ENCODE peak calls at places on chromosomes 12 and 14, in ten cellular contexts. One of them, this sample, is unnamed.

GRCh38 chr12:55713721-55714120 is 2.1 kb upstream of the BLOC1S1 start:
- DNase-seq in GM12865: no peak
- DNase-seq in foreskin fibroblast: peak
- DNase-seq in astrocyte of the spinal cord: peak
- DNase-seq in OCI-LY7: no peak
- DNase-seq in Peyer's patch: no peak
- DNase-seq in CD4-positive, alpha-beta T cell: no peak
- DNase-seq in BJ: no peak
- DNase-seq in fibroblast of lung: peak
- DNase-seq in NB4: no peak
- DNase-seq in this sample: no peak

GRCh38 chr14:89921346-89921745 is 33.2 kb downstream of the EFCAB11 start:
- DNase-seq in fibroblast of lung: no peak
- DNase-seq in NB4: no peak
- DNase-seq in Peyer's patch: no peak
- DNase-seq in astrocyte of the spinal cord: no peak
- DNase-seq in BJ: no peak
- DNase-seq in GM12865: no peak
- DNase-seq in CD4-positive, alpha-beta T cell: no peak
- DNase-seq in OCI-LY7: no peak
- DNase-seq in foreskin fibroblast: no peak
- DNase-seq in this sample: no peak

GRCh38 chr12:33994857-33995808 is 27.2 kb upstream of the ALG10 start:
- DNase-seq in astrocyte of the spinal cord: no peak
- DNase-seq in OCI-LY7: no peak
- DNase-seq in Peyer's patch: no peak
- DNase-seq in NB4: no peak
- DNase-seq in CD4-positive, alpha-beta T cell: no peak
- DNase-seq in foreskin fibroblast: peak
- DNase-seq in BJ: no peak
- DNase-seq in fibroblast of lung: no peak
- DNase-seq in GM12865: no peak
- DNase-seq in this sample: no peak

GRCh38 chr12:5514545-5514944 is 82.6 kb downstream of the NTF3 start:
- DNase-seq in foreskin fibroblast: no peak
- DNase-seq in astrocyte of the spinal cord: no peak
- DNase-seq in GM12865: no peak
- DNase-seq in CD4-positive, alpha-beta T cell: no peak
- DNase-seq in Peyer's patch: no peak
- DNase-seq in BJ: no peak
- DNase-seq in fibroblast of lung: no peak
- DNase-seq in OCI-LY7: no peak
- DNase-seq in NB4: no peak
- DNase-seq in this sample: no peak

GRCh38 chr14:62162998-62163589 is 400.9 kb downstream of the SNAPC1 start:
- DNase-seq in GM12865: peak
- DNase-seq in astrocyte of the spinal cord: peak
- DNase-seq in fibroblast of lung: peak
- DNase-seq in OCI-LY7: peak
- DNase-seq in CD4-positive, alpha-beta T cell: no peak
- DNase-seq in NB4: peak
- DNase-seq in Peyer's patch: no peak
- DNase-seq in BJ: no peak
- DNase-seq in foreskin fibroblast: peak
- DNase-seq in this sample: peak

GRCh38 chr14:45998554-45998953 is 653.0 kb downstream of the RPL10L start:
- DNase-seq in GM12865: no peak
- DNase-seq in OCI-LY7: no peak
- DNase-seq in CD4-positive, alpha-beta T cell: no peak
- DNase-seq in NB4: no peak
- DNase-seq in fibroblast of lung: no peak
- DNase-seq in BJ: no peak
- DNase-seq in Peyer's patch: no peak
- DNase-seq in foreskin fibroblast: no peak
- DNase-seq in astrocyte of the spinal cord: no peak
- DNase-seq in this sample: no peak

GRCh38 chr12:442235-442884 is 17.4 kb upstream of the B4GALNT3 start:
- DNase-seq in CD4-positive, alpha-beta T cell: peak
- DNase-seq in astrocyte of the spinal cord: peak
- DNase-seq in NB4: peak
- DNase-seq in Peyer's patch: peak
- DNase-seq in GM12865: peak
- DNase-seq in OCI-LY7: peak
- DNase-seq in fibroblast of lung: peak
- DNase-seq in BJ: no peak
- DNase-seq in foreskin fibroblast: peak
- DNase-seq in this sample: peak

GRCh38 chr14:20440882-20441281 is 4.9 kb upstream of the KLHL33 start:
- DNase-seq in fibroblast of lung: no peak
- DNase-seq in NB4: peak
- DNase-seq in astrocyte of the spinal cord: no peak
- DNase-seq in GM12865: no peak
- DNase-seq in foreskin fibroblast: no peak
- DNase-seq in CD4-positive, alpha-beta T cell: peak
- DNase-seq in Peyer's patch: peak
- DNase-seq in OCI-LY7: peak
- DNase-seq in BJ: no peak
- DNase-seq in this sample: no peak

GRCh38 chr12:98639526-98639925 is 5.1 kb downstream of the IKBIP start:
- DNase-seq in Peyer's patch: no peak
- DNase-seq in CD4-positive, alpha-beta T cell: no peak
- DNase-seq in astrocyte of the spinal cord: no peak
- DNase-seq in OCI-LY7: no peak
- DNase-seq in BJ: no peak
- DNase-seq in foreskin fibroblast: no peak
- DNase-seq in NB4: no peak
- DNase-seq in GM12865: no peak
- DNase-seq in fibroblast of lung: no peak
- DNase-seq in this sample: no peak

GRCh38 chr12:98644712-98645571 is at the start of the genes APAF1 and IKBIP:
- DNase-seq in BJ: peak
- DNase-seq in NB4: peak
- DNase-seq in GM12865: peak
- DNase-seq in CD4-positive, alpha-beta T cell: peak
- DNase-seq in astrocyte of the spinal cord: peak
- DNase-seq in foreskin fibroblast: peak
- DNase-seq in OCI-LY7: peak
- DNase-seq in fibroblast of lung: peak
- DNase-seq in Peyer's patch: peak
- DNase-seq in this sample: peak

GRCh38 chr12:98645572-98646067 is 530 bp downstream of the APAF1 start:
- DNase-seq in CD4-positive, alpha-beta T cell: no peak
- DNase-seq in fibroblast of lung: no peak
- DNase-seq in astrocyte of the spinal cord: peak
- DNase-seq in BJ: no peak
- DNase-seq in GM12865: no peak
- DNase-seq in NB4: peak
- DNase-seq in OCI-LY7: peak
- DNase-seq in foreskin fibroblast: peak
- DNase-seq in Peyer's patch: peak
- DNase-seq in this sample: no peak

GRCh38 chr12:98646165-98646764 is 1.2 kb downstream of the APAF1 start:
- DNase-seq in OCI-LY7: peak
- DNase-seq in CD4-positive, alpha-beta T cell: no peak
- DNase-seq in fibroblast of lung: peak
- DNase-seq in GM12865: peak
- DNase-seq in Peyer's patch: no peak
- DNase-seq in NB4: peak
- DNase-seq in BJ: no peak
- DNase-seq in astrocyte of the spinal cord: peak
- DNase-seq in foreskin fibroblast: peak
- DNase-seq in this sample: no peak

GRCh38 chr12:98644433-98644711 is 216 bp downstream of the IKBIP start:
- DNase-seq in GM12865: no peak
- DNase-seq in CD4-positive, alpha-beta T cell: no peak
- DNase-seq in astrocyte of the spinal cord: no peak
- DNase-seq in OCI-LY7: no peak
- DNase-seq in fibroblast of lung: no peak
- DNase-seq in Peyer's patch: peak
- DNase-seq in NB4: no peak
- DNase-seq in foreskin fibroblast: peak
- DNase-seq in BJ: no peak
- DNase-seq in this sample: no peak
- TF ChIP-seq CTCF in GM12865: no peak
- TF ChIP-seq CTCF in CD4-positive, alpha-beta T cell: peak
- TF ChIP-seq CTCF in astrocyte of the spinal cord: no peak
- TF ChIP-seq CTCF in OCI-LY7: peak
- TF ChIP-seq CTCF in fibroblast of lung: peak
- TF ChIP-seq CTCF in Peyer's patch: no peak
- TF ChIP-seq CTCF in NB4: no peak
- TF ChIP-seq CTCF in foreskin fibroblast: no peak
- TF ChIP-seq CTCF in BJ: no peak
- TF ChIP-seq CTCF in this sample: no peak

GRCh38 chr14:55129086-55129427 is at the start of gene LGALS3:
- DNase-seq in NB4: peak
- DNase-seq in Peyer's patch: peak
- DNase-seq in foreskin fibroblast: peak
- DNase-seq in GM12865: peak
- DNase-seq in CD4-positive, alpha-beta T cell: no peak
- DNase-seq in BJ: no peak
- DNase-seq in fibroblast of lung: peak
- DNase-seq in astrocyte of the spinal cord: peak
- DNase-seq in OCI-LY7: no peak
- DNase-seq in this sample: peak

GRCh38 chr14:55129428-55130193 is 559 bp downstream of the LGALS3 start:
- DNase-seq in NB4: peak
- DNase-seq in BJ: no peak
- DNase-seq in fibroblast of lung: peak
- DNase-seq in OCI-LY7: no peak
- DNase-seq in foreskin fibroblast: peak
- DNase-seq in Peyer's patch: peak
- DNase-seq in astrocyte of the spinal cord: peak
- DNase-seq in CD4-positive, alpha-beta T cell: peak
- DNase-seq in GM12865: peak
- DNase-seq in this sample: peak

GRCh38 chr14:55133416-55133815 is 4.4 kb downstream of the LGALS3 start:
- DNase-seq in GM12865: no peak
- DNase-seq in BJ: no peak
- DNase-seq in astrocyte of the spinal cord: no peak
- DNase-seq in OCI-LY7: no peak
- DNase-seq in Peyer's patch: no peak
- DNase-seq in CD4-positive, alpha-beta T cell: no peak
- DNase-seq in foreskin fibroblast: peak
- DNase-seq in fibroblast of lung: peak
- DNase-seq in NB4: peak
- DNase-seq in this sample: no peak

GRCh38 chr14:55130194-55130550 is 1.1 kb downstream of the LGALS3 start:
- DNase-seq in foreskin fibroblast: peak
- DNase-seq in BJ: no peak
- DNase-seq in NB4: no peak
- DNase-seq in GM12865: no peak
- DNase-seq in OCI-LY7: no peak
- DNase-seq in fibroblast of lung: peak
- DNase-seq in Peyer's patch: no peak
- DNase-seq in astrocyte of the spinal cord: no peak
- DNase-seq in CD4-positive, alpha-beta T cell: no peak
- DNase-seq in this sample: no peak

DNA sequence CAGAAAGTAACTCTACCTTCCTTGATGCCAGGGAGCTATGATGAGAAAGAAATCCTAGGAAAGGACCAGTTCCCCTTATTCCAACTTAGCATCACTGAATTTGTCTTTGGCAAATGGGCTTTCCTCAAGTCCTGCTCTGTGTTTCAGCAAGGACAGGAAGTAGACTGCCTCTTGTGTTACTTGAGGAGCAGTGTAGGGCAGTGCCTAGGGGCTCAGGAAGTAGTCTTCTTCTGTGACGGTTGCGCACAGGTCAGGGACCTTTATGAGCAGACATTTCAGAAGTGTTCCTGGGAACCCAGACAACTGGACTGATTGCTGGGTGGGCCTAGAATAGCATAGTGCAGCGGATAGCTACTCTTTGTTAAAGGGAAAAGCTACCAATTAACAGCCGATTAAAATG is 2.7 kb downstream of the LGALS3 start:
- DNase-seq in Peyer's patch: no peak
- DNase-seq in OCI-LY7: peak
- DNase-seq in GM12865: peak
- DNase-seq in foreskin fibroblast: no peak
- DNase-seq in fibroblast of lung: no peak
- DNase-seq in CD4-positive, alpha-beta T cell: no peak
- DNase-seq in BJ: no peak
- DNase-seq in astrocyte of the spinal cord: no peak
- DNase-seq in NB4: peak
- DNase-seq in this sample: no peak
- TF ChIP-seq CTCF in Peyer's patch: no peak
- TF ChIP-seq CTCF in OCI-LY7: no peak
- TF ChIP-seq CTCF in GM12865: no peak
- TF ChIP-seq CTCF in foreskin fibroblast: no peak
- TF ChIP-seq CTCF in fibroblast of lung: no peak
- TF ChIP-seq CTCF in CD4-positive, alpha-beta T cell: no peak
- TF ChIP-seq CTCF in BJ: peak
- TF ChIP-seq CTCF in astrocyte of the spinal cord: no peak
- TF ChIP-seq CTCF in NB4: no peak
- TF ChIP-seq CTCF in this sample: no peak

DNA sequence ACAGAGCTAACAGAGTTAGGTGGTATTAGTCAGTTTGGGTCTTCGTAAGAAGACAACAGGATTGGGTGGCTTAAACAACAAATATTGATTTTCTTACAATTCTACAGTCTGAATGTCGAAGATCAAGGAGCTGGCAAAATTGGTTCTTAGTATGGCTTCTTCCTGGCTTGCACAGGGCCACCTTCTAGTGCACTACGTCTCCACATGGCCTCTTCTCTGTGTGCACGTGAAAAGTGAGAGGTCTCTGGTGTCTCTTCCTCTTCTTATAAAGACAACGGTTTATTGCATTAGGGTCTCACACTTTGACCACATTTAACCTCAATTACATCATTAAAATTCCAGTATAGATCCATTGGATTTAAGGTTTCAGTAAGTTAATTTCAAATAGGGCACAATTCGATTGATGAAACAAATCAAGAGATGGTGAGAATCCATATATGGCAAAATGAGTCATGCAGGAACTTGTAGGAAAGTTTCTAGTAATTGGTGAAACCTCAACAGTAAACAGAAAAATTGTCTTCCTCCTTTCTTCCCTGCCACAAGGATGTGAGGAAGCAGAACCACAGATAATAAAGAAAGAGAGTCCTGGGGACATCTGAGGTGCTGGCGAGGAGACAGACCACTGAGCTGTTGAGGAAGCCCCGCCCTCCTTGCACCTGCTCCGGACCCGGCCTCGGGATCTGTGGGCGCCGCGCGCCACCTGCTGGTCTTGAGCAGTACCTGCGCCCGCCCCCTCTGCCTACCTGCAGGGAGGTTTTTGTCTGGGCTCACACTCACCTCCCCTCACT is 846.7 kb downstream of the TMEM121 start:
- DNase-seq in OCI-LY7: peak
- DNase-seq in BJ: no peak
- DNase-seq in GM12865: peak
- DNase-seq in astrocyte of the spinal cord: no peak
- DNase-seq in fibroblast of lung: no peak
- DNase-seq in CD4-positive, alpha-beta T cell: peak
- DNase-seq in Peyer's patch: peak
- DNase-seq in foreskin fibroblast: no peak
- DNase-seq in NB4: peak
- DNase-seq in this sample: no peak
- TF ChIP-seq CTCF in OCI-LY7: peak
- TF ChIP-seq CTCF in BJ: no peak
- TF ChIP-seq CTCF in GM12865: peak
- TF ChIP-seq CTCF in astrocyte of the spinal cord: no peak
- TF ChIP-seq CTCF in fibroblast of lung: no peak
- TF ChIP-seq CTCF in CD4-positive, alpha-beta T cell: peak
- TF ChIP-seq CTCF in Peyer's patch: peak
- TF ChIP-seq CTCF in foreskin fibroblast: no peak
- TF ChIP-seq CTCF in NB4: peak
- TF ChIP-seq CTCF in this sample: peak

GRCh38 chr12:119020377-119021360 is 39.3 kb downstream of the SRRM4 start:
- DNase-seq in astrocyte of the spinal cord: no peak
- DNase-seq in Peyer's patch: no peak
- DNase-seq in OCI-LY7: peak
- DNase-seq in NB4: peak
- DNase-seq in CD4-positive, alpha-beta T cell: no peak
- DNase-seq in BJ: no peak
- DNase-seq in fibroblast of lung: no peak
- DNase-seq in foreskin fibroblast: no peak
- DNase-seq in GM12865: peak
- DNase-seq in this sample: no peak
- TF ChIP-seq CTCF in astrocyte of the spinal cord: no peak
- TF ChIP-seq CTCF in Peyer's patch: peak
- TF ChIP-seq CTCF in OCI-LY7: peak
- TF ChIP-seq CTCF in NB4: peak
- TF ChIP-seq CTCF in CD4-positive, alpha-beta T cell: no peak
- TF ChIP-seq CTCF in BJ: no peak
- TF ChIP-seq CTCF in fibroblast of lung: no peak
- TF ChIP-seq CTCF in foreskin fibroblast: no peak
- TF ChIP-seq CTCF in GM12865: peak
- TF ChIP-seq CTCF in this sample: peak

This sample was measured in D721Med.